ENCODE peak calls at places on chromosomes 6 and 20, in nine cellular contexts. One of them, this sample, is unnamed.

GRCh38 chr6:125922322-125922860 is 34.2 kb upstream of the HINT3 start:
- DNase-seq in fibroblast of mammary gland: no peak
- DNase-seq in fibroblast of pulmonary artery: no peak
- DNase-seq in lower leg skin: no peak
- DNase-seq in non-pigmented ciliary epithelial cell: no peak
- DNase-seq in HEK293T: no peak
- DNase-seq in activated naive CD4-positive, alpha-beta T cell treated with Interleukin-2 at 50 U/mL for 16 hours: no peak
- DNase-seq in sigmoid colon: no peak
- DNase-seq in H7: no peak
- DNase-seq in this sample: peak; percentile 67

GRCh38 chr6:165308926-165309731 is at the start of gene C6orf118:
- DNase-seq in activated naive CD4-positive, alpha-beta T cell treated with Interleukin-2 at 50 U/mL for 16 hours: no peak
- DNase-seq in lower leg skin: no peak
- DNase-seq in sigmoid colon: peak; percentile 69
- DNase-seq in fibroblast of mammary gland: peak; percentile 47
- DNase-seq in H7: peak; percentile 89
- DNase-seq in non-pigmented ciliary epithelial cell: peak; percentile 45
- DNase-seq in fibroblast of pulmonary artery: peak; percentile 83
- DNase-seq in HEK293T: peak; percentile 88
- DNase-seq in this sample: no peak

GRCh38 chr6:162337412-162337811 is 390.2 kb downstream of the PRKN start:
- DNase-seq in non-pigmented ciliary epithelial cell: no peak
- DNase-seq in activated naive CD4-positive, alpha-beta T cell treated with Interleukin-2 at 50 U/mL for 16 hours: no peak
- DNase-seq in lower leg skin: no peak
- DNase-seq in fibroblast of pulmonary artery: no peak
- DNase-seq in fibroblast of mammary gland: no peak
- DNase-seq in H7: no peak
- DNase-seq in sigmoid colon: no peak
- DNase-seq in HEK293T: no peak
- DNase-seq in this sample: no peak

GRCh38 chr6:43217351-43217750 is 11.9 kb downstream of the DNPH1 start:
- DNase-seq in activated naive CD4-positive, alpha-beta T cell treated with Interleukin-2 at 50 U/mL for 16 hours: no peak
- DNase-seq in lower leg skin: no peak
- DNase-seq in H7: no peak
- DNase-seq in fibroblast of mammary gland: no peak
- DNase-seq in fibroblast of pulmonary artery: no peak
- DNase-seq in sigmoid colon: no peak
- DNase-seq in HEK293T: no peak
- DNase-seq in non-pigmented ciliary epithelial cell: no peak
- DNase-seq in this sample: no peak

GRCh38 chr20:61436674-61437279 is 184.7 kb downstream of the CDH4 start:
- DNase-seq in activated naive CD4-positive, alpha-beta T cell treated with Interleukin-2 at 50 U/mL for 16 hours: no peak
- DNase-seq in non-pigmented ciliary epithelial cell: peak; percentile 22
- DNase-seq in fibroblast of mammary gland: peak; percentile 68
- DNase-seq in HEK293T: no peak
- DNase-seq in fibroblast of pulmonary artery: peak; percentile 83
- DNase-seq in lower leg skin: no peak
- DNase-seq in sigmoid colon: no peak
- DNase-seq in H7: peak; percentile 90
- DNase-seq in this sample: no peak

GRCh38 chr6:156984178-156984738 is 207.1 kb downstream of the ARID1B start:
- DNase-seq in non-pigmented ciliary epithelial cell: no peak
- DNase-seq in H7: no peak
- DNase-seq in activated naive CD4-positive, alpha-beta T cell treated with Interleukin-2 at 50 U/mL for 16 hours: no peak
- DNase-seq in sigmoid colon: no peak
- DNase-seq in lower leg skin: no peak
- DNase-seq in HEK293T: no peak
- DNase-seq in fibroblast of pulmonary artery: no peak
- DNase-seq in fibroblast of mammary gland: no peak
- DNase-seq in this sample: no peak

GRCh38 chr6:107345398-107345797 is 114.0 kb downstream of the PDSS2 start:
- DNase-seq in activated naive CD4-positive, alpha-beta T cell treated with Interleukin-2 at 50 U/mL for 16 hours: no peak
- DNase-seq in HEK293T: no peak
- DNase-seq in H7: no peak
- DNase-seq in sigmoid colon: no peak
- DNase-seq in lower leg skin: no peak
- DNase-seq in non-pigmented ciliary epithelial cell: no peak
- DNase-seq in fibroblast of pulmonary artery: peak; percentile 26
- DNase-seq in fibroblast of mammary gland: no peak
- DNase-seq in this sample: no peak

GRCh38 chr6:54801244-54801643 is 45.3 kb upstream of the FAM83B start:
- DNase-seq in lower leg skin: no peak
- DNase-seq in H7: no peak
- DNase-seq in non-pigmented ciliary epithelial cell: no peak
- DNase-seq in fibroblast of mammary gland: no peak
- DNase-seq in activated naive CD4-positive, alpha-beta T cell treated with Interleukin-2 at 50 U/mL for 16 hours: no peak
- DNase-seq in fibroblast of pulmonary artery: no peak
- DNase-seq in sigmoid colon: no peak
- DNase-seq in HEK293T: no peak
- DNase-seq in this sample: no peak

GRCh38 chr6:72530750-72531149 is 91.1 kb upstream of the KCNQ5 start:
- DNase-seq in H7: no peak
- DNase-seq in non-pigmented ciliary epithelial cell: no peak
- DNase-seq in sigmoid colon: no peak
- DNase-seq in activated naive CD4-positive, alpha-beta T cell treated with Interleukin-2 at 50 U/mL for 16 hours: no peak
- DNase-seq in fibroblast of mammary gland: no peak
- DNase-seq in fibroblast of pulmonary artery: no peak
- DNase-seq in HEK293T: no peak
- DNase-seq in lower leg skin: no peak
- DNase-seq in this sample: no peak

This sample was measured in NCI-H460.